ENCODE peak calls at places on chromosomes 4 and X, in nine cellular contexts. F, B, O, L, H, Y, U, V and G are unnamed samples.

GRCh38 chr4:82500830-82501229 is 61.0 kb downstream of the TMEM150C start:
- DNase-seq in F (no peak), B (no peak), O (no peak), L (no peak), H (no peak), Y (no peak), U (no peak), V (no peak), G (no peak)

GRCh38 chr4:36316544-36317082 is 35.2 kb downstream of the DTHD1 start:
- DNase-seq in F (no peak), B (no peak), O (no peak), L (no peak), H (no peak), Y (no peak), U (no peak), V (peak; percentile 15), G (no peak)

GRCh38 chr4:113086172-113086695 is 36.8 kb downstream of the ANK2 start:
- DNase-seq in F (no peak), B (peak; percentile 30), O (no peak), L (no peak), H (peak; percentile 17), Y (no peak), U (no peak), V (no peak), G (no peak)

GRCh38 chr4:113278324-113278934 is 229.0 kb downstream of the ANK2 start:
- DNase-seq in F (peak; percentile 18), B (peak; percentile 66), O (no peak), L (no peak), H (peak; percentile 41), Y (peak; percentile 77), U (peak; percentile 79), V (peak; percentile 85), G (no peak)

GRCh38 chr4:147740176-147740575 is 8.3 kb downstream of the ARHGAP10 start:
- DNase-seq in F (no peak), B (no peak), O (no peak), L (no peak), H (no peak), Y (no peak), U (no peak), V (no peak), G (no peak)

GRCh38 chr4:99351487-99351886 is 1.1 kb downstream of the ADH1C start:
- DNase-seq in F (no peak), B (no peak), O (no peak), L (no peak), H (no peak), Y (no peak), U (no peak), V (no peak), G (no peak)

GRCh38 chrX:96394566-96394965 is 290.1 kb upstream of the DIAPH2 start:
- DNase-seq in F (no peak), B (no peak), O (no peak), L (no peak), H (no peak), Y (no peak), U (peak; percentile 47), V (no peak), G (no peak)

GRCh38 chrX:71493111-71493613 is 39.7 kb upstream of the OGT start:
- DNase-seq in F (no peak), B (peak; percentile 22), O (no peak), L (no peak), H (no peak), Y (no peak), U (no peak), V (peak; percentile 69), G (no peak)

GRCh38 chrX:39886282-39886681 is 211.5 kb downstream of the BCOR start:
- DNase-seq in F (no peak), B (no peak), O (no peak), L (no peak), H (no peak), Y (no peak), U (no peak), V (no peak), G (peak; percentile 64)

GRCh38 chr4:76305033-76305687 is 1.4 kb upstream of the STBD1 start:
- DNase-seq in F (no peak), B (no peak), O (no peak), L (no peak), H (no peak), Y (no peak), U (no peak), V (no peak), G (no peak)

GRCh38 chr4:160180206-160180605 is 1077.3 kb downstream of the RAPGEF2 start:
- DNase-seq in F (no peak), B (no peak), O (no peak), L (no peak), H (no peak), Y (no peak), U (peak; percentile 59), V (no peak), G (no peak)

GRCh38 chr4:85019411-85019810 is 52.9 kb upstream of the WDFY3 start:
- DNase-seq in F (no peak), B (no peak), O (no peak), L (no peak), H (no peak), Y (no peak), U (no peak), V (no peak), G (no peak)